ENCODE peak calls at places on chromosomes 1 and 21, in six cellular contexts. D, G, U, I, L and Z are unnamed samples.
A peak's percentile ranks its signal among the peaks of the same experiment; 100 is the strongest.

GRCh38 chr1:51048021-51048420 is 54.0 kb upstream of the C1orf185 start:
- DNase-seq in G (no peak), U (no peak), L (no peak), I (no peak), D (no peak), Z (no peak)

GRCh38 chr1:57163332-57163731 is 197.5 kb upstream of the C8B start:
- DNase-seq in L (no peak), I (no peak), G (no peak), U (no peak), D (no peak), Z (no peak)

GRCh38 chr1:177137814-177138213 is 26.7 kb downstream of the ASTN1 start:
- DNase-seq in U (no peak), D (no peak), I (no peak), G (no peak), L (no peak), Z (no peak)

GRCh38 chr1:36973056-36973455 is 61.3 kb downstream of the GRIK3 start:
- DNase-seq in U (no peak), I (no peak), G (no peak), L (no peak), D (no peak), Z (no peak)

GRCh38 chr1:44119525-44119924 is 904 bp downstream of the KLF17 start:
- DNase-seq in D (no peak), I (no peak), L (no peak), G (no peak), U (no peak), Z (no peak)

GRCh38 chr1:194045416-194045815 is 859.0 kb upstream of the B3GALT2 start:
- DNase-seq in U (no peak), L (no peak), G (peak; percentile 22), I (peak; percentile 78), D (no peak), Z (no peak)

GRCh38 chr1:156627313-156627880 is 8.2 kb downstream of the HAPLN2 start:
- DNase-seq in L (peak; percentile 64), U (no peak), G (peak; percentile 36), D (peak; percentile 55), I (peak; percentile 47), Z (no peak)

GRCh38 chr21:25506887-25507286 is 100.4 kb downstream of the MRPL39 start:
- DNase-seq in U (no peak), I (peak; percentile 91), G (peak; percentile 61), D (no peak), L (no peak), Z (no peak)

GRCh38 chr21:43812139-43812821 is 22.9 kb downstream of the RRP1 start:
- DNase-seq in U (peak; percentile 70), G (no peak), I (no peak), D (no peak), L (no peak), Z (no peak)

GRCh38 chr1:187471555-187471954 is 642.8 kb downstream of the PLA2G4A start:
- DNase-seq in G (peak; percentile 49), D (no peak), L (no peak), U (no peak), I (peak; percentile 56), Z (no peak)

GRCh38 chr21:37225440-37225839 is 41.7 kb downstream of the VPS26C start:
- DNase-seq in G (no peak), L (no peak), D (no peak), I (no peak), U (no peak), Z (no peak)

GRCh38 chr1:177567393-177567792 is 396.6 kb downstream of the BRINP2 start:
- DNase-seq in U (no peak), L (peak; percentile 30), I (peak; percentile 8), G (no peak), D (no peak), Z (no peak)

GRCh38 chr1:47187926-47188250 is 1.9 kb downstream of the PDZK1IP1 start:
- DNase-seq in G (no peak), D (no peak), U (no peak), L (no peak), I (no peak), Z (no peak)

GRCh38 chr1:4462831-4463484 is 191.5 kb upstream of the AJAP1 start:
- DNase-seq in I (no peak), U (no peak), G (no peak), L (no peak), D (no peak), Z (no peak)

GRCh38 chr21:17769049-17769845 is 49.9 kb downstream of the C21orf91 start:
- DNase-seq in G (peak; percentile 9), I (no peak), L (no peak), U (no peak), D (no peak), Z (no peak)

GRCh38 chr1:206703647-206704046 is 18.9 kb downstream of the MAPKAPK2 start:
- DNase-seq in U (no peak), D (no peak), L (no peak), I (peak; percentile 49), G (peak; percentile 43), Z (no peak)

GRCh38 chr1:243287652-243288051 is 31.8 kb downstream of the SDCCAG8 start:
- DNase-seq in U (no peak), I (peak; percentile 93), L (no peak), D (no peak), G (peak; percentile 84), Z (peak; percentile 57)

GRCh38 chr1:150574260-150575071 is 4.9 kb downstream of the MCL1 start:
- DNase-seq in G (peak; percentile 38), U (no peak), I (no peak), L (no peak), D (no peak), Z (no peak)

GRCh38 chr1:35287807-35288640 is 19.5 kb downstream of the ZMYM4 start:
- DNase-seq in U (no peak), L (no peak), I (peak; percentile 63), D (no peak), G (peak; percentile 74), Z (no peak)

GRCh38 chr1:43994794-43995790 is 3.7 kb downstream of the CCDC24 start:
- DNase-seq in L (peak; percentile 51), I (no peak), D (no peak), G (no peak), U (no peak), Z (no peak)

GRCh38 chr1:52913537-52913936 is 8.0 kb downstream of the ECHDC2 start:
- DNase-seq in L (peak; percentile 68), U (no peak), D (no peak), G (no peak), I (no peak), Z (no peak)

GRCh38 chr1:64877598-64877997 is 88.8 kb downstream of the JAK1 start:
- DNase-seq in U (no peak), L (no peak), D (no peak), G (no peak), I (no peak), Z (no peak)

GRCh38 chr1:201126832-201127754 is at the start of gene ASCL5:
- DNase-seq in G (peak; percentile 50), I (peak; percentile 59), U (peak; percentile 63), L (peak; percentile 46), D (peak; percentile 91), Z (no peak)

GRCh38 chr1:63917571-63918394 is 144.0 kb downstream of the ROR1 start:
- DNase-seq in D (no peak), U (no peak), L (peak; percentile 55), G (no peak), I (peak; percentile 21), Z (no peak)

GRCh38 chr1:220680085-220680687 is 10.0 kb upstream of the C1orf115 start:
- DNase-seq in D (no peak), G (peak; percentile 39), L (peak; percentile 68), U (no peak), I (peak; percentile 19), Z (no peak)

GRCh38 chr1:168335500-168335899 is 54.8 kb downstream of the TBX19 start:
- DNase-seq in U (no peak), G (peak; percentile 29), I (no peak), D (no peak), L (no peak), Z (no peak)

GRCh38 chr1:160251687-160252526 is 10.4 kb downstream of the DCAF8 start:
- DNase-seq in G (peak; percentile 73), D (peak; percentile 72), L (peak; percentile 91), U (peak; percentile 54), I (peak; percentile 77), Z (no peak)

GRCh38 chr21:28742527-28742926 is 250.2 kb downstream of the LTN1 start:
- DNase-seq in U (no peak), G (peak; percentile 65), L (no peak), D (no peak), I (peak; percentile 76), Z (no peak)

GRCh38 chr21:28738305-28738704 is 254.4 kb downstream of the LTN1 start:
- DNase-seq in G (no peak), D (no peak), L (no peak), I (no peak), U (no peak), Z (no peak)

GRCh38 chr21:28734522-28735175 is 258.0 kb downstream of the LTN1 start:
- DNase-seq in D (no peak), U (no peak), G (no peak), I (peak; percentile 17), L (no peak), Z (no peak)

GRCh38 chr21:28737671-28738279 is 254.9 kb downstream of the LTN1 start:
- DNase-seq in L (no peak), G (peak; percentile 35), I (peak; percentile 59), D (no peak), U (no peak), Z (no peak)

DNA sequence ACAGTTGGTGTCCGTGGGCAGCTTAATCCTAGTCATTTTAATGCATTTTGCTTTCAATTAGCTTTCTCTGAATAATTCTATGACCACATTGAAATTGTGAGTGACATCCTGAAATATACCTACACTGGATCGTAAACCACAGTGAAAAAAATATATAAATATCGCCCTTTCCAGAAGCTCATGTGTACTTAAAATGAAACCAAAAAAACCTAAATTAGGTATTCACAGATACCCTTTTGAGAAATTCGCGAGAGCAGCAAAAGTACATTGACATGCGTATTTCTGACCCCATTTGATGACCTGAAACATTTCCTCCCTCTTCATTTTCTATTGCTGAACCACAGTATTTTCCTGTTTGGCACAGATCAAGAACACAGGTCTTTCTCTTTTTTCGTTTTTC is 253.8 kb downstream of the LTN1 start:
- DNase-seq in G (no peak), I (no peak), U (no peak), D (no peak), L (no peak), Z (no peak)
- H3K4me3 ChIP-seq in G (no peak overlapping the region), I (no peak overlapping the region), U (no peak overlapping the region), D (no peak overlapping the region), L (no peak overlapping the region), Z (no peak overlapping the region)

DNA sequence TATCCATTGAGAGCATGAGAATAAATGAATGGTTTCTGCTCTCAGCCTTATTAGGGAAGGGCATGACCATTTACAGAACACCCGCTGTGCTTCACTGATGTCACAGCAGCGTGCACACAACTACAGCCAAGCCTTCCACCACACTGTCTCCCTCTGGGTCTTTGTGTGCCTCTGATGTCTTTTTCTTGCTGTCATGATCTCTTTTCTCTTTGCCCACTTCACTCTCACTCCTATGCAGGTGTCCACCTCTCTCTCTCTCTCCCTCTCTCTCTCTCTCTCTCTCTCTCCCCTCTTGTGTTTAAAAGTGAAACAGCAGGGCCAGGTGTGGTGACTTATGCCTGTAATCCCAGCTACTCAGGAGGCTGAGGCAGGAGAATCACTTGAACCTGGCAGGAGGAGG is 232.5 kb upstream of the JUN start:
- DNase-seq in D (no peak), G (peak; percentile 46), L (no peak), U (no peak), I (no peak), Z (no peak)
- TF ChIP-seq CTCF in D (no peak), G (peak; percentile 7), L (no peak), U (no peak), I (no peak), Z (no peak)

GRCh38 chr1:16074217-16074616 is 766 bp upstream of the FAM131C start:
- DNase-seq in G (no peak), D (no peak), L (no peak), U (no peak), I (no peak), Z (no peak)
- H3K4me3 ChIP-seq in G (no peak overlapping the region), D (no peak overlapping the region), L (peak overlapping the region; percentile 61), U (no peak overlapping the region), I (no peak overlapping the region), Z (no peak overlapping the region)

GRCh38 chr1:109914587-109915240 is 4.1 kb downstream of the CSF1 start:
- DNase-seq in U (no peak), D (no peak), G (peak; percentile 63), I (peak; percentile 29), L (no peak), Z (no peak)
- TF ChIP-seq CTCF in U (no peak), D (no peak), G (no peak), I (no peak), L (no peak), Z (no peak)